ENCODE peak calls at places on chromosomes 3 and 15, in eight cellular contexts. One of them, this sample, is unnamed.

GRCh38 chr15:67049351-67050044 is 15.9 kb upstream of the SMAD3 start:
- DNase-seq in cardiac muscle cell: peak; percentile 58
- DNase-seq in activated CD8-positive, alpha-beta T cell treated with anti-CD3 and anti-CD28 coated beads, Interleukin-2, amount 10 ng/mL, durations not matched to agents 7 days and 5 days: no peak
- DNase-seq in NCI-H460: no peak
- DNase-seq in GM04503: peak; percentile 73
- DNase-seq in NCI-H2029: no peak
- DNase-seq in HT1080: peak; percentile 87
- DNase-seq in astrocyte of the spinal cord: peak; percentile 71
- DNase-seq in this sample: peak; percentile 75

GRCh38 chr15:80780416-80781221 is 1.4 kb downstream of the CEMIP start:
- DNase-seq in NCI-H460: no peak
- DNase-seq in NCI-H2029: no peak
- DNase-seq in HT1080: peak; percentile 50
- DNase-seq in cardiac muscle cell: peak; percentile 74
- DNase-seq in activated CD8-positive, alpha-beta T cell treated with anti-CD3 and anti-CD28 coated beads, Interleukin-2, amount 10 ng/mL, durations not matched to agents 7 days and 5 days: peak; percentile 29
- DNase-seq in GM04503: no peak
- DNase-seq in astrocyte of the spinal cord: peak; percentile 65
- DNase-seq in this sample: peak; percentile 68

GRCh38 chr3:123660900-123661299 is 76.0 kb upstream of the HACD2 start:
- DNase-seq in astrocyte of the spinal cord: peak; percentile 99
- DNase-seq in HT1080: no peak
- DNase-seq in cardiac muscle cell: peak; percentile 100
- DNase-seq in activated CD8-positive, alpha-beta T cell treated with anti-CD3 and anti-CD28 coated beads, Interleukin-2, amount 10 ng/mL, durations not matched to agents 7 days and 5 days: no peak
- DNase-seq in NCI-H460: no peak
- DNase-seq in NCI-H2029: peak; percentile 91
- DNase-seq in GM04503: peak; percentile 92
- DNase-seq in this sample: peak; percentile 99

GRCh38 chr15:74406992-74407705 is 26.6 kb downstream of the SEMA7A start:
- DNase-seq in astrocyte of the spinal cord: peak; percentile 92
- DNase-seq in activated CD8-positive, alpha-beta T cell treated with anti-CD3 and anti-CD28 coated beads, Interleukin-2, amount 10 ng/mL, durations not matched to agents 7 days and 5 days: no peak
- DNase-seq in cardiac muscle cell: peak; percentile 91
- DNase-seq in NCI-H2029: no peak
- DNase-seq in NCI-H460: no peak
- DNase-seq in HT1080: peak; percentile 97
- DNase-seq in GM04503: peak; percentile 88
- DNase-seq in this sample: peak; percentile 83

GRCh38 chr3:64344721-64345207 is 119.5 kb upstream of the PRICKLE2 start:
- DNase-seq in astrocyte of the spinal cord: peak; percentile 84
- DNase-seq in HT1080: peak; percentile 80
- DNase-seq in cardiac muscle cell: peak; percentile 76
- DNase-seq in NCI-H460: no peak
- DNase-seq in GM04503: no peak
- DNase-seq in activated CD8-positive, alpha-beta T cell treated with anti-CD3 and anti-CD28 coated beads, Interleukin-2, amount 10 ng/mL, durations not matched to agents 7 days and 5 days: no peak
- DNase-seq in NCI-H2029: no peak
- DNase-seq in this sample: peak; percentile 74

GRCh38 chr15:34691024-34691423 is 63.8 kb downstream of the GJD2 start:
- DNase-seq in NCI-H2029: no peak
- DNase-seq in astrocyte of the spinal cord: no peak
- DNase-seq in HT1080: no peak
- DNase-seq in activated CD8-positive, alpha-beta T cell treated with anti-CD3 and anti-CD28 coated beads, Interleukin-2, amount 10 ng/mL, durations not matched to agents 7 days and 5 days: no peak
- DNase-seq in GM04503: no peak
- DNase-seq in cardiac muscle cell: no peak
- DNase-seq in NCI-H460: no peak
- DNase-seq in this sample: no peak

GRCh38 chr3:177281292-177281942 is 84.1 kb upstream of the TBL1XR1 start:
- DNase-seq in cardiac muscle cell: no peak
- DNase-seq in GM04503: no peak
- DNase-seq in activated CD8-positive, alpha-beta T cell treated with anti-CD3 and anti-CD28 coated beads, Interleukin-2, amount 10 ng/mL, durations not matched to agents 7 days and 5 days: peak; percentile 38
- DNase-seq in astrocyte of the spinal cord: no peak
- DNase-seq in HT1080: no peak
- DNase-seq in NCI-H460: no peak
- DNase-seq in NCI-H2029: peak; percentile 62
- DNase-seq in this sample: no peak

GRCh38 chr3:33096103-33096868 is 660 bp downstream of the GLB1 start:
- DNase-seq in astrocyte of the spinal cord: peak; percentile 37
- DNase-seq in cardiac muscle cell: peak; percentile 55
- DNase-seq in HT1080: no peak
- DNase-seq in NCI-H460: no peak
- DNase-seq in activated CD8-positive, alpha-beta T cell treated with anti-CD3 and anti-CD28 coated beads, Interleukin-2, amount 10 ng/mL, durations not matched to agents 7 days and 5 days: peak; percentile 59
- DNase-seq in NCI-H2029: peak; percentile 15
- DNase-seq in GM04503: no peak
- DNase-seq in this sample: peak; percentile 37

GRCh38 chr3:50573566-50574279 is 4.4 kb downstream of the HEMK1 start:
- DNase-seq in GM04503: no peak
- DNase-seq in activated CD8-positive, alpha-beta T cell treated with anti-CD3 and anti-CD28 coated beads, Interleukin-2, amount 10 ng/mL, durations not matched to agents 7 days and 5 days: peak; percentile 97
- DNase-seq in HT1080: no peak
- DNase-seq in astrocyte of the spinal cord: no peak
- DNase-seq in cardiac muscle cell: no peak
- DNase-seq in NCI-H460: no peak
- DNase-seq in NCI-H2029: no peak
- DNase-seq in this sample: no peak

This sample was measured in fibroblast of pulmonary artery.